ENCODE peak calls at places on chromosomes 7 and 10, in nine cellular contexts. One of them, this sample, is unnamed.

GRCh38 chr7:44796034-44796503 is 412 bp upstream of the PPIA start:
- DNase-seq in prostate gland: no peak
- DNase-seq in AG04450: no peak
- DNase-seq in IMR-90: peak; percentile 36
- DNase-seq in gastrocnemius medialis: no peak
- DNase-seq in A549: peak; percentile 64
- DNase-seq in cardiac muscle cell: peak; percentile 53
- DNase-seq in fibroblast of lung: peak; percentile 39
- DNase-seq in Panc1: no peak
- DNase-seq in this sample: no peak

GRCh38 chr10:115969591-115969990 is 303.4 kb downstream of the GFRA1 start:
- DNase-seq in prostate gland: no peak
- DNase-seq in AG04450: no peak
- DNase-seq in IMR-90: no peak
- DNase-seq in gastrocnemius medialis: no peak
- DNase-seq in A549: no peak
- DNase-seq in cardiac muscle cell: no peak
- DNase-seq in fibroblast of lung: no peak
- DNase-seq in Panc1: no peak
- DNase-seq in this sample: no peak

GRCh38 chr10:90939648-90940047 is 18.8 kb upstream of the ANKRD1 start:
- DNase-seq in prostate gland: no peak
- DNase-seq in AG04450: no peak
- DNase-seq in IMR-90: no peak
- DNase-seq in gastrocnemius medialis: no peak
- DNase-seq in A549: no peak
- DNase-seq in cardiac muscle cell: no peak
- DNase-seq in fibroblast of lung: no peak
- DNase-seq in Panc1: no peak
- DNase-seq in this sample: no peak

GRCh38 chr10:110873951-110874350 is 2.2 kb downstream of the PDCD4 start:
- DNase-seq in prostate gland: no peak
- DNase-seq in AG04450: no peak
- DNase-seq in IMR-90: no peak
- DNase-seq in gastrocnemius medialis: no peak
- DNase-seq in A549: no peak
- DNase-seq in cardiac muscle cell: no peak
- DNase-seq in fibroblast of lung: no peak
- DNase-seq in Panc1: no peak
- DNase-seq in this sample: no peak

GRCh38 chr7:30511973-30512662 is 7.5 kb upstream of the GGCT start:
- DNase-seq in prostate gland: no peak
- DNase-seq in AG04450: no peak
- DNase-seq in IMR-90: no peak
- DNase-seq in gastrocnemius medialis: no peak
- DNase-seq in A549: no peak
- DNase-seq in cardiac muscle cell: no peak
- DNase-seq in fibroblast of lung: no peak
- DNase-seq in Panc1: no peak
- DNase-seq in this sample: no peak

GRCh38 chr7:140686921-140687320 is 9.6 kb upstream of the NDUFB2 start:
- DNase-seq in prostate gland: no peak
- DNase-seq in AG04450: no peak
- DNase-seq in IMR-90: no peak
- DNase-seq in gastrocnemius medialis: no peak
- DNase-seq in A549: no peak
- DNase-seq in cardiac muscle cell: no peak
- DNase-seq in fibroblast of lung: no peak
- DNase-seq in Panc1: no peak
- DNase-seq in this sample: no peak

GRCh38 chr7:38656976-38657375 is 25.8 kb upstream of the AMPH start:
- DNase-seq in prostate gland: no peak
- DNase-seq in AG04450: no peak
- DNase-seq in IMR-90: no peak
- DNase-seq in gastrocnemius medialis: no peak
- DNase-seq in A549: no peak
- DNase-seq in cardiac muscle cell: peak; percentile 63
- DNase-seq in fibroblast of lung: no peak
- DNase-seq in Panc1: no peak
- DNase-seq in this sample: no peak

GRCh38 chr10:119284679-119285096 is 77.3 kb downstream of the GRK5 start:
- DNase-seq in prostate gland: peak; percentile 73
- DNase-seq in AG04450: no peak
- DNase-seq in IMR-90: no peak
- DNase-seq in gastrocnemius medialis: peak; percentile 88
- DNase-seq in A549: no peak
- DNase-seq in cardiac muscle cell: no peak
- DNase-seq in fibroblast of lung: no peak
- DNase-seq in Panc1: no peak
- DNase-seq in this sample: no peak

GRCh38 chr7:154909241-154910105 is 93.5 kb downstream of the PAXIP1 start:
- DNase-seq in prostate gland: no peak
- DNase-seq in AG04450: no peak
- DNase-seq in IMR-90: no peak
- DNase-seq in gastrocnemius medialis: no peak
- DNase-seq in A549: no peak
- DNase-seq in cardiac muscle cell: no peak
- DNase-seq in fibroblast of lung: no peak
- DNase-seq in Panc1: no peak
- DNase-seq in this sample: no peak

GRCh38 chr7:20514364-20514763 is 101.1 kb upstream of the ABCB5 start:
- DNase-seq in prostate gland: peak; percentile 28
- DNase-seq in AG04450: no peak
- DNase-seq in IMR-90: no peak
- DNase-seq in gastrocnemius medialis: no peak
- DNase-seq in A549: no peak
- DNase-seq in cardiac muscle cell: peak; percentile 80
- DNase-seq in fibroblast of lung: peak; percentile 96
- DNase-seq in Panc1: no peak
- DNase-seq in this sample: peak; percentile 93

GRCh38 chr7:63968629-63969028 is 30.0 kb upstream of the ZNF722 start:
- DNase-seq in prostate gland: no peak
- DNase-seq in AG04450: no peak
- DNase-seq in IMR-90: no peak
- DNase-seq in gastrocnemius medialis: no peak
- DNase-seq in A549: no peak
- DNase-seq in cardiac muscle cell: no peak
- DNase-seq in fibroblast of lung: no peak
- DNase-seq in Panc1: no peak
- DNase-seq in this sample: no peak

GRCh38 chr10:95188593-95188992 is 5.4 kb upstream of the ACSM6 start:
- DNase-seq in prostate gland: no peak
- DNase-seq in AG04450: no peak
- DNase-seq in IMR-90: no peak
- DNase-seq in gastrocnemius medialis: no peak
- DNase-seq in A549: no peak
- DNase-seq in cardiac muscle cell: no peak
- DNase-seq in fibroblast of lung: no peak
- DNase-seq in Panc1: no peak
- DNase-seq in this sample: no peak

GRCh38 chr7:110693348-110693747 is 397.6 kb upstream of the LRRN3 start:
- DNase-seq in prostate gland: no peak
- DNase-seq in AG04450: no peak
- DNase-seq in IMR-90: no peak
- DNase-seq in gastrocnemius medialis: no peak
- DNase-seq in A549: no peak
- DNase-seq in cardiac muscle cell: no peak
- DNase-seq in fibroblast of lung: no peak
- DNase-seq in Panc1: no peak
- DNase-seq in this sample: no peak

DNA sequence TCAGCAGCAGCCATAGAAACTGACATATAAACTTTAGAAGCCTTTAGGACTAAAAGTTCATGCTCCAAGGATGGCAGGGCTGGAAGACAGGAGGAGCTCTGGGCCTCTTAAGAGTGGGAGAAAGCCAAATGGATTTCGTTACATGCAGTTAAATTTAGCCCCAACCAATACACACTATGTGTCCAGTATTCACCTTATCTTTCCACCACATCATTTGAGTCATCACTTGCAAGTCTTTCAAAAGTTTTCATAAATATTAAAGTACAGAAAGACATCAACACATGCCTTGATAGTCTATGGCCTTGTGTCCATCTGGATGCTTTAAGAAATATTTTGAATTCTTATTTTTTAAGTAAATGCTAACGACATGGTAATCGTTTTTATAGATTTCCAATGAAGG is 392.4 kb upstream of the LRRN3 start:
- DNase-seq in prostate gland: no peak
- DNase-seq in AG04450: no peak
- DNase-seq in IMR-90: peak; percentile 28
- DNase-seq in gastrocnemius medialis: no peak
- DNase-seq in A549: no peak
- DNase-seq in cardiac muscle cell: no peak
- DNase-seq in fibroblast of lung: no peak
- DNase-seq in Panc1: no peak
- DNase-seq in this sample: no peak
- TF ChIP-seq CTCF in prostate gland: no peak
- TF ChIP-seq CTCF in AG04450: no peak
- TF ChIP-seq CTCF in IMR-90: no peak
- TF ChIP-seq CTCF in gastrocnemius medialis: no peak
- TF ChIP-seq CTCF in A549: no peak
- TF ChIP-seq CTCF in cardiac muscle cell: no peak
- TF ChIP-seq CTCF in fibroblast of lung: no peak
- TF ChIP-seq CTCF in Panc1: no peak
- TF ChIP-seq CTCF in this sample: no peak

DNA sequence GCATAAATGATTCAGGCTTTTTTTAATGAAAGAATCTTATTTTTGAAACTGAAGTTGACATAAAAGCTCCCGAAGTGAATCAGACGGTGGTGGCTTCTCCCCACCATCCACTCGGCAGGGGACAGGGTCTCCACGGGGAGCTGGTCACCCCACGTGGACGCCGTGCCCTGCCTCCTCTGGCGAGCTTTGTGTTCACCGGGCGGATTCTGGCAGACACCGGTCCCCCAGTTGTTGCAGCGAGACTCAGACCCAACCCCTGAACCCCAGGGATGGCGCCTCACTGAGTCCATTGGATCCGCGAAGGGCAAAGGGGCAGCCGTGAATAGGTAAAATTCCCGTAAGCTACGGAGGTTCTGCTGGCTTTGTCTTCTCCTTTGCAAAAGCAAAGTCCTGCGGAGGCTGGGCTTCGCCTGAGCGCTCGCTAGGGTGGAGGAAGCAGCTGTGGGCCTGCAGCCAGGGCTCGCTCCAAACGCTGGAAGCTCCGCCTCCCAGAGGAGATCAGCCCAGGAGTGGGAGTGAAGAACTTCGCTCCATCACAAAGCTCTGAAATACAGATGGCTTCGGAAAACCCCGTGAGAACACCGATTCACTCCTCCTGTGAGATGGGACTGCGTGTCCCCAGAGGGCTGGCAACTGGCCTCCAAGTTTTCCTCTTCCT is 38.3 kb downstream of the PTPRN2 start:
- DNase-seq in prostate gland: no peak
- DNase-seq in AG04450: no peak
- DNase-seq in IMR-90: no peak
- DNase-seq in gastrocnemius medialis: no peak
- DNase-seq in A549: no peak
- DNase-seq in cardiac muscle cell: peak; percentile 26
- DNase-seq in fibroblast of lung: no peak
- DNase-seq in Panc1: no peak
- DNase-seq in this sample: peak; percentile 83
- H3K9me3 ChIP-seq in prostate gland: no peaks in the 10 kb centered on the region
- H3K9me3 ChIP-seq in AG04450: peaks cover 83% of the 10 kb centered on the region
- H3K9me3 ChIP-seq in IMR-90: peaks cover 43% of the 10 kb centered on the region
- H3K9me3 ChIP-seq in gastrocnemius medialis: no peaks in the 10 kb centered on the region
- H3K9me3 ChIP-seq in A549: no peaks in the 10 kb centered on the region
- H3K9me3 ChIP-seq in cardiac muscle cell: no peaks in the 10 kb centered on the region
- H3K9me3 ChIP-seq in fibroblast of lung: no peaks in the 10 kb centered on the region
- H3K9me3 ChIP-seq in Panc1: no peaks in the 10 kb centered on the region
- H3K9me3 ChIP-seq in this sample: no peaks in the 10 kb centered on the region

DNA sequence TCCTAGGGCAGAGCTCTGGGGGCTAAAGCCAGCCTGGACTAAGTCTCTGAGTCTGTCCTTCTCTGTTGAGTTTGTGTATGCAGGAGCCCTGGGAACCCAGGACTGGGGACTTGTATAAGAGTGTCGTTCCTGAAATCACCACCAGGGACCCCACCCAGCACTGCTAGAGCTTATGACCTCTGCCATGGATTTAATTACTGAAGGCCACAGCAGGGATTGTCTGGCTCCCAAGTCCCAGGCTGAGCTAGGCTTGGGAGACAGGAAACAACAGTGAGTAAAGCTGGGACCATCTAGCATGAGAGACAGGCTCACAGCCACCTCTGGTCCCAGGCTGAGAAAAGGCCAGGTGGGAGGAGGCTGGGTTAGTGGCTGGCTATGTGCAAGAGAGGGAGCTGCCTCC is 1.4 kb upstream of the TSPAN15 start:
- DNase-seq in prostate gland: no peak
- DNase-seq in AG04450: no peak
- DNase-seq in IMR-90: peak; percentile 13
- DNase-seq in gastrocnemius medialis: peak; percentile 67
- DNase-seq in A549: peak; percentile 69
- DNase-seq in cardiac muscle cell: peak; percentile 64
- DNase-seq in fibroblast of lung: no peak
- DNase-seq in Panc1: peak; percentile 69
- DNase-seq in this sample: peak; percentile 86
- TF ChIP-seq CTCF in prostate gland: peak; percentile 24
- TF ChIP-seq CTCF in AG04450: peak; percentile 45
- TF ChIP-seq CTCF in IMR-90: peak; percentile 28
- TF ChIP-seq CTCF in gastrocnemius medialis: peak; percentile 74
- TF ChIP-seq CTCF in A549: peak; percentile 44
- TF ChIP-seq CTCF in cardiac muscle cell: peak; percentile 56
- TF ChIP-seq CTCF in fibroblast of lung: peak; percentile 48
- TF ChIP-seq CTCF in Panc1: peak; percentile 91
- TF ChIP-seq CTCF in this sample: peak; percentile 79

GRCh38 chr7:158057446-158057845 is 530.2 kb downstream of the PTPRN2 start:
- DNase-seq in prostate gland: no peak
- DNase-seq in AG04450: no peak
- DNase-seq in IMR-90: no peak
- DNase-seq in gastrocnemius medialis: no peak
- DNase-seq in A549: no peak
- DNase-seq in cardiac muscle cell: no peak
- DNase-seq in fibroblast of lung: no peak
- DNase-seq in Panc1: no peak
- DNase-seq in this sample: no peak
- H3K9me3 ChIP-seq in prostate gland: no peaks in the 10 kb centered on the region
- H3K9me3 ChIP-seq in AG04450: peaks cover 71% of the 10 kb centered on the region
- H3K9me3 ChIP-seq in IMR-90: peaks cover 53% of the 10 kb centered on the region
- H3K9me3 ChIP-seq in gastrocnemius medialis: no peaks in the 10 kb centered on the region
- H3K9me3 ChIP-seq in A549: peaks cover 10% of the 10 kb centered on the region
- H3K9me3 ChIP-seq in cardiac muscle cell: no peaks in the 10 kb centered on the region
- H3K9me3 ChIP-seq in fibroblast of lung: no peaks in the 10 kb centered on the region
- H3K9me3 ChIP-seq in Panc1: no peaks in the 10 kb centered on the region
- H3K9me3 ChIP-seq in this sample: no peaks in the 10 kb centered on the region

DNA sequence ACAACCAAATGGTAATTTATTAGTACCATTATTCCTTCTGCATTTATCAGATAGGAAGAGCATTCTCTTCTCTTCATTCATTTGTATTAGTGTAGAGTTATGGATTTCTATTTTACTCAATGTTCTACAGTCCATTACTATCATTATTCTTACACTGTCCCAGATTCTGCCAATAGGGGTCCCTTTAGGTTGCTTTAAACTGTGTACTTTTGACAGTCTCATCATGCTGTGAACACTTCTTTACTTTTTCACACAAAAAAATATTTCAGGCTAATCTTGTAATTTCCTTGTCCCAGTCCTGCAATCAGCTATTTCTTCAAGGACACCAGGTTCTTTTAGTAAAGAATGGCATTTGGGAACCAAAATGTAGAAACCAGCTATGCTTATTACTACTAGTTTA is 99.3 kb downstream of the ZNF248 start:
- DNase-seq in prostate gland: no peak
- DNase-seq in AG04450: no peak
- DNase-seq in IMR-90: no peak
- DNase-seq in gastrocnemius medialis: no peak
- DNase-seq in A549: no peak
- DNase-seq in cardiac muscle cell: no peak
- DNase-seq in fibroblast of lung: no peak
- DNase-seq in Panc1: no peak
- DNase-seq in this sample: no peak
- TF ChIP-seq CTCF in prostate gland: no peak
- TF ChIP-seq CTCF in AG04450: no peak
- TF ChIP-seq CTCF in IMR-90: no peak
- TF ChIP-seq CTCF in gastrocnemius medialis: no peak
- TF ChIP-seq CTCF in A549: no peak
- TF ChIP-seq CTCF in cardiac muscle cell: no peak
- TF ChIP-seq CTCF in fibroblast of lung: no peak
- TF ChIP-seq CTCF in Panc1: no peak
- TF ChIP-seq CTCF in this sample: no peak

This sample was measured in BE2C.